ENCODE peak calls at places on chromosomes 16 and 17, in seven cellular contexts. W is IMR-90, O is heart right ventricle, N is SJCRH30, I is neural progenitor cell, T is RWPE1, H is substantia nigra. A is an unnamed sample.

GRCh38 chr17:44599298-44600175 is 42.3 kb downstream of the FZD2 start:
- DNase-seq in W (peak), O (no peak), N (peak), I (peak), T (peak), H (peak), A (no peak)

GRCh38 chr16:1961651-1962067 is 2.3 kb downstream of the NDUFB10 start:
- DNase-seq in W (no peak), O (no peak), N (no peak), I (no peak), T (no peak), H (no peak), A (peak)

GRCh38 chr17:49862781-49863331 is 15.0 kb upstream of the TAC4 start:
- DNase-seq in W (no peak), O (no peak), N (no peak), I (no peak), T (no peak), H (no peak), A (no peak)

GRCh38 chr16:86401119-86401518 is 109.2 kb upstream of the FOXF1 start:
- DNase-seq in W (no peak), O (no peak), N (no peak), I (no peak), T (no peak), H (no peak), A (no peak)

GRCh38 chr17:63446981-63447687 is 1.0 kb upstream of the CYB561 start:
- DNase-seq in W (no peak), O (no peak), N (no peak), I (peak), T (no peak), H (no peak), A (no peak)

GRCh38 chr17:50362661-50363060 is 10.3 kb downstream of the MRPL27 start:
- DNase-seq in W (no peak), O (no peak), N (no peak), I (no peak), T (no peak), H (no peak), A (no peak)

GRCh38 chr17:15947976-15948752 is 3.2 kb downstream of the ADORA2B start:
- DNase-seq in W (no peak), O (no peak), N (no peak), I (no peak), T (peak), H (no peak), A (no peak)

GRCh38 chr17:63276821-63277220 is 169.3 kb downstream of the CYB561 start:
- DNase-seq in W (no peak), O (no peak), N (no peak), I (no peak), T (no peak), H (no peak), A (no peak)

GRCh38 chr17:378068-378467 is 25.5 kb upstream of the RPH3AL start:
- DNase-seq in W (no peak), O (no peak), N (no peak), I (peak), T (no peak), H (no peak), A (no peak)

GRCh38 chr17:37702605-37703004 is 42.3 kb downstream of the HNF1B start:
- DNase-seq in W (peak), O (no peak), N (no peak), I (no peak), T (peak), H (no peak), A (no peak)

GRCh38 chr16:51404386-51404785 is 253.3 kb upstream of the SALL1 start:
- DNase-seq in W (peak), O (no peak), N (no peak), I (no peak), T (no peak), H (no peak), A (no peak)

GRCh38 chr17:35761601-35762000 is 914 bp downstream of the C17orf50 start:
- DNase-seq in W (no peak), O (no peak), N (no peak), I (no peak), T (no peak), H (no peak), A (no peak)

GRCh38 chr17:42843358-42843934 is 934 bp upstream of the AOC2 start:
- DNase-seq in W (peak), O (no peak), N (peak), I (peak), T (peak), H (peak), A (peak)

GRCh38 chr17:61307905-61308886 is 91.4 kb upstream of the TBX2 start:
- DNase-seq in W (peak), O (no peak), N (no peak), I (no peak), T (no peak), H (no peak), A (no peak)

GRCh38 chr16:54400261-54400660 is 113.7 kb upstream of the IRX3 start:
- DNase-seq in W (no peak), O (no peak), N (no peak), I (no peak), T (no peak), H (no peak), A (no peak)

GRCh38 chr17:65463242-65463641 is 98.2 kb downstream of the AXIN2 start:
- DNase-seq in W (peak), O (peak), N (no peak), I (no peak), T (peak), H (no peak), A (no peak)

GRCh38 chr17:3004150-3004801 is 59.1 kb downstream of the OR1D5 start:
- DNase-seq in W (peak), O (peak), N (peak), I (no peak), T (peak), H (peak), A (peak)

GRCh38 chr17:29197516-29198272 is 17.5 kb upstream of the MYO18A start:
- DNase-seq in W (no peak), O (no peak), N (no peak), I (no peak), T (no peak), H (no peak), A (no peak)

GRCh38 chr17:13589658-13590057 is 12.1 kb downstream of the HS3ST3A1 start:
- DNase-seq in W (no peak), O (no peak), N (no peak), I (no peak), T (no peak), H (no peak), A (no peak)

GRCh38 chr17:1648582-1649115 is 1.0 kb downstream of the RILP start:
- DNase-seq in W (peak), O (peak), N (peak), I (peak), T (peak), H (peak), A (peak)

GRCh38 chr17:1649844-1650409 is at the start of gene RILP:
- DNase-seq in W (no peak), O (peak), N (no peak), I (no peak), T (peak), H (peak), A (no peak)

GRCh38 chr17:1646199-1646875 is 805 bp upstream of the SCARF1 start:
- DNase-seq in W (no peak), O (no peak), N (no peak), I (no peak), T (no peak), H (no peak), A (no peak)

GRCh38 chr17:1649116-1649843 is 386 bp downstream of the RILP start:
- DNase-seq in W (peak), O (peak), N (peak), I (peak), T (peak), H (peak), A (peak)

GRCh38 chr17:1647802-1648581 is 1.7 kb downstream of the RILP start:
- DNase-seq in W (no peak), O (peak), N (no peak), I (peak), T (no peak), H (peak), A (peak)
- H3K27ac ChIP-seq in W (peak), O (peak), N (no peak), I (no peak), T (peak), H (peak), A (peak)

DNA sequence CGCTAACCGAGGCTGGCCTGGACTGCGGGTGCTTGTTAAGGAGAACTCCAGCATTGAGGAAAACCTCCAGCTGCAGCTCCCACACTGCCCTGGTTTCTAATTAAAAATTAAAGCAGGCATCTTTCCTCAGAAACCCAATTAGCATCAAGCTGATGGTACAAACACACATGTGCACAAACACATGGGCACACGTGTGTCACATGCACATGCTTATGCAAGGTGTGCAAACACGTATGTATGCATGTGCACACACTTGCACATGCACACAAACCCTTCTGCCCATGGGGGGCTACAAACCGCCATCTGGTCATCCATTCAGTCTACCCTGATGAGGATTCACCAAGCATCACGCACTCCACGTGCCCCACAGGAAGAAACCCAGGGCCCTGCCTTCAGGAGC is 182.5 kb downstream of the ZNF423 start:
- DNase-seq in W (no peak), O (no peak), N (no peak), I (no peak), T (no peak), H (no peak), A (no peak)
- H3K27ac ChIP-seq in W (no peak), O (no peak), N (peak), I (no peak), T (no peak), H (no peak), A (no peak)

GRCh38 chr17:77032929-77033328 is 107.8 kb upstream of the SEC14L1 start:
- DNase-seq in W (no peak), O (no peak), N (no peak), I (no peak), T (no peak), H (no peak), A (no peak)

GRCh38 chr17:77034677-77035424 is 105.9 kb upstream of the SEC14L1 start:
- DNase-seq in W (no peak), O (no peak), N (no peak), I (no peak), T (no peak), H (no peak), A (no peak)

GRCh38 chr17:77036136-77036840 is 104.5 kb upstream of the SEC14L1 start:
- DNase-seq in W (no peak), O (no peak), N (no peak), I (no peak), T (no peak), H (no peak), A (no peak)

GRCh38 chr17:77035526-77035925 is 105.2 kb upstream of the SEC14L1 start:
- DNase-seq in W (no peak), O (no peak), N (no peak), I (no peak), T (no peak), H (no peak), A (no peak)

DNA sequence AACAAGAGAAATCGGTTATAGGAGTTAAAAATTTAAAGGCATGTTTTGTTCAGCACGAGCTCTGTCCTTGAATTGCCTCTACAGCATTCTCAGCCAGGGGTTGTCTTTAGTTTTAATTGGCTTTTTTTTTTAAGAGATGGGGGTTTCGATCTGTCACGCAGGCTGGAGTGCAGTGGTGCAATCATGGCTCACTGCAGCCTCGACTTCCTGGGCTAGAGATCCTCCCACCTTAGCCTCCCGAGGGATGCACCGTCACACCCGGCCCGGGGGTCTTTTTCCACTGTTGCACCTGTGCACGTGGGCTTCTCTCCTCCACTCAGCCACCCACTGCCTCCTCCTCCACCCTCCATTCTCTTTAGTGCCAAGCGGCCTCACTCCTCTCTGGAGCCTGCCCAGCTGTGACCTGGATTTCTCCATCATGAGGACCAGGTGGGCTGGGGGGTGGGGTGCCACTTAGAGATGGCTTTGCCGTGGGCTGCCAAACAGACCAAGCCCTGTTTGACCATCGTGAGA is 106.8 kb upstream of the SEC14L1 start:
- DNase-seq in W (no peak), O (no peak), N (no peak), I (no peak), T (no peak), H (no peak), A (no peak)
- H3K27ac ChIP-seq in W (no peak), O (no peak), N (no peak), I (no peak), T (no peak), H (no peak), A (no peak)

GRCh38 chr16:84356591-84357116 is 11.7 kb upstream of the ATP2C2 start:
- DNase-seq in W (no peak), O (no peak), N (peak), I (peak), T (peak), H (peak), A (no peak)

GRCh38 chr16:84357191-84357651 is 11.1 kb upstream of the ATP2C2 start:
- DNase-seq in W (peak), O (no peak), N (peak), I (no peak), T (peak), H (no peak), A (no peak)

GRCh38 chr16:84355149-84355548 is 13.2 kb upstream of the ATP2C2 start:
- DNase-seq in W (no peak), O (no peak), N (no peak), I (no peak), T (no peak), H (no peak), A (no peak)

GRCh38 chr16:84354306-84354705 is 14.0 kb upstream of the ATP2C2 start:
- DNase-seq in W (no peak), O (no peak), N (no peak), I (no peak), T (no peak), H (no peak), A (no peak)

GRCh38 chr16:84356176-84356575 is 12.2 kb upstream of the ATP2C2 start:
- DNase-seq in W (no peak), O (no peak), N (no peak), I (no peak), T (no peak), H (no peak), A (no peak)
- H3K27ac ChIP-seq in W (no peak), O (no peak), N (no peak), I (no peak), T (no peak), H (peak), A (no peak)

GRCh38 chr16:10876305-10876704 is 697 bp upstream of the CIITA start:
- DNase-seq in W (no peak), O (no peak), N (no peak), I (no peak), T (no peak), H (no peak), A (no peak)
- H3K27ac ChIP-seq in W (no peak), O (no peak), N (no peak), I (no peak), T (no peak), H (no peak), A (no peak)